ENCODE peak calls at places on chromosomes 2 and 18, in nine cellular contexts. I is AG08396; Y is HAP-1; P is C1 segment of cervical spinal cord; B is Panc1; M is Right ventricle myocardium inferior; N is activated CD4-positive, alpha-beta T cell treated with anti-CD3 and anti-CD28 coated beads for 24 hours; C is AG08395; H is stimulated activated CD4-positive, alpha-beta T cell treated with anti-CD3 and anti-CD28 coated beads, Interleukin-1b, Interleukin-23, amount 100 ng/mL, for 4 hours. T is an unnamed sample.

GRCh38 chr2:163755366-163755765 is 19.6 kb upstream of the FIGN start:
- DNase-seq in I (no peak), Y (no peak), P (no peak), B (no peak), M (no peak), N (no peak), C (no peak), H (no peak), T (no peak)

GRCh38 chr2:43041661-43042360 is 184.6 kb downstream of the ZFP36L2 start:
- DNase-seq in I (peak; percentile 88), Y (no peak), P (no peak), B (no peak), M (peak; percentile 33), N (no peak), C (peak; percentile 91), H (no peak), T (peak; percentile 93)

GRCh38 chr2:157055660-157056199 is 201.8 kb upstream of the GALNT5 start:
- DNase-seq in I (no peak), Y (peak; percentile 58), P (no peak), B (no peak), M (no peak), N (no peak), C (peak; percentile 6), H (no peak), T (no peak)

GRCh38 chr2:54009549-54009948 is 38.8 kb upstream of the PSME4 start:
- DNase-seq in I (no peak), Y (no peak), P (no peak), B (no peak), M (no peak), N (no peak), C (no peak), H (no peak), T (no peak)

GRCh38 chr2:154261473-154262027 is 389.8 kb downstream of the GALNT13 start:
- DNase-seq in I (no peak), Y (no peak), P (no peak), B (no peak), M (no peak), N (no peak), C (no peak), H (no peak), T (no peak)

GRCh38 chr2:233611284-233611683 is 6.1 kb upstream of the UGT1A8 start:
- DNase-seq in I (no peak), Y (no peak), P (no peak), B (no peak), M (no peak), N (no peak), C (no peak), H (no peak), T (no peak)

GRCh38 chr2:37319754-37320609 is 4.7 kb downstream of the PRKD3 start:
- DNase-seq in I (no peak), Y (no peak), P (no peak), B (no peak), M (no peak), N (no peak), C (no peak), H (no peak), T (no peak)

GRCh38 chr18:44701227-44701626 is 20.5 kb downstream of the SETBP1 start:
- DNase-seq in I (no peak), Y (no peak), P (no peak), B (no peak), M (no peak), N (no peak), C (no peak), H (no peak), T (no peak)

GRCh38 chr2:143823856-143824255 is 694.6 kb downstream of the ARHGAP15 start:
- DNase-seq in I (no peak), Y (no peak), P (no peak), B (no peak), M (no peak), N (no peak), C (no peak), H (no peak), T (no peak)

GRCh38 chr2:75960134-75961009 is 249.7 kb upstream of the GCFC2 start:
- DNase-seq in I (no peak), Y (no peak), P (no peak), B (no peak), M (no peak), N (no peak), C (no peak), H (no peak), T (no peak)

GRCh38 chr2:29323961-29324360 is 208.7 kb downstream of the CLIP4 start:
- DNase-seq in I (peak; percentile 13), Y (no peak), P (no peak), B (no peak), M (no peak), N (no peak), C (peak; percentile 45), H (no peak), T (no peak)

GRCh38 chr2:179234658-179235240 is 29.9 kb downstream of the SESTD1 start:
- DNase-seq in I (no peak), Y (no peak), P (no peak), B (no peak), M (no peak), N (no peak), C (no peak), H (no peak), T (no peak)

GRCh38 chr2:3618367-3618766 is 23.5 kb downstream of the COLEC11 start:
- DNase-seq in I (no peak), Y (no peak), P (no peak), B (no peak), M (no peak), N (no peak), C (no peak), H (no peak), T (no peak)

GRCh38 chr2:101698419-101699190 is 1.1 kb downstream of the MAP4K4 start:
- DNase-seq in I (no peak), Y (peak; percentile 47), P (no peak), B (no peak), M (no peak), N (no peak), C (no peak), H (no peak), T (no peak)

GRCh38 chr18:2627821-2628276 is 27.7 kb upstream of the SMCHD1 start:
- DNase-seq in I (no peak), Y (no peak), P (no peak), B (no peak), M (no peak), N (no peak), C (peak; percentile 10), H (no peak), T (no peak)

GRCh38 chr2:171287036-171287435 is 126.3 kb upstream of the TLK1 start:
- DNase-seq in I (no peak), Y (no peak), P (no peak), B (no peak), M (no peak), N (no peak), C (no peak), H (no peak), T (no peak)

GRCh38 chr18:44958450-44958849 is 277.8 kb downstream of the SETBP1 start:
- DNase-seq in I (no peak), Y (no peak), P (no peak), B (no peak), M (no peak), N (no peak), C (no peak), H (no peak), T (no peak)

GRCh38 chr2:25098558-25099486 is 56.9 kb downstream of the EFR3B start:
- DNase-seq in I (peak; percentile 36), Y (no peak), P (no peak), B (no peak), M (no peak), N (no peak), C (no peak), H (no peak), T (peak; percentile 18)

GRCh38 chr2:196420143-196420542 is 219.4 kb upstream of the CCDC150 start:
- DNase-seq in I (no peak), Y (no peak), P (no peak), B (no peak), M (no peak), N (no peak), C (no peak), H (no peak), T (no peak)

GRCh38 chr2:162646739-162647138 is 191.8 kb downstream of the KCNH7 start:
- DNase-seq in I (no peak), Y (no peak), P (no peak), B (no peak), M (no peak), N (no peak), C (no peak), H (no peak), T (no peak)

GRCh38 chr2:188272121-188272520 is 19.6 kb upstream of the GULP1 start:
- DNase-seq in I (no peak), Y (no peak), P (no peak), B (no peak), M (no peak), N (no peak), C (no peak), H (no peak), T (no peak)

GRCh38 chr2:72028996-72029395 is 118.7 kb downstream of the CYP26B1 start:
- DNase-seq in I (no peak), Y (no peak), P (no peak), B (no peak), M (no peak), N (no peak), C (no peak), H (no peak), T (no peak)

GRCh38 chr2:108895188-108895587 is 93.8 kb downstream of the EDAR start:
- DNase-seq in I (no peak), Y (no peak), P (no peak), B (no peak), M (no peak), N (no peak), C (no peak), H (no peak), T (no peak)

GRCh38 chr2:226701052-226701451 is 98.6 kb downstream of the IRS1 start:
- DNase-seq in I (peak; percentile 39), Y (no peak), P (no peak), B (no peak), M (no peak), N (no peak), C (peak; percentile 86), H (no peak), T (peak; percentile 91)

GRCh38 chr2:174729797-174730529 is 34.3 kb downstream of the CHRNA1 start:
- DNase-seq in I (peak; percentile 43), Y (no peak), P (no peak), B (no peak), M (no peak), N (no peak), C (peak; percentile 20), H (no peak), T (no peak)

GRCh38 chr2:232406556-232407310 is at the start of gene ALPG:
- DNase-seq in I (no peak), Y (no peak), P (no peak), B (no peak), M (no peak), N (no peak), C (no peak), H (no peak), T (no peak)

GRCh38 chr2:160510617-160511016 is 17.0 kb upstream of the RBMS1 start:
- DNase-seq in I (no peak), Y (peak; percentile 39), P (no peak), B (no peak), M (no peak), N (no peak), C (peak; percentile 43), H (no peak), T (no peak)

GRCh38 chr2:189178726-189179606 is 595 bp downstream of the COL5A2 start:
- DNase-seq in I (peak; percentile 30), Y (no peak), P (no peak), B (no peak), M (no peak), N (no peak), C (peak; percentile 54), H (no peak), T (peak; percentile 42)

GRCh38 chr18:73023975-73024374 is 156.2 kb upstream of the NETO1 start:
- DNase-seq in I (no peak), Y (no peak), P (no peak), B (no peak), M (no peak), N (no peak), C (no peak), H (no peak), T (no peak)

GRCh38 chr18:38751897-38752296 is 1186.3 kb upstream of the CELF4 start:
- DNase-seq in I (no peak), Y (no peak), P (no peak), B (no peak), M (no peak), N (no peak), C (no peak), H (no peak), T (no peak)

GRCh38 chr18:76558881-76559667 is 64.0 kb upstream of the ZNF516 start:
- DNase-seq in I (no peak), Y (no peak), P (no peak), B (no peak), M (no peak), N (no peak), C (no peak), H (no peak), T (no peak)

T was measured in AG04450.